ENCODE peak calls at places on chromosomes 12 and 14, in six cellular contexts. J is ELR; K is amygdala; L is caudate nucleus; C is stimulated activated CD4-positive, alpha-beta T cell treated with anti-CD3 and anti-CD28 coated beads, Interleukin-15, amount 100 ng/mL, for 24 hours; H is GM20000. N is an unnamed sample.

GRCh38 chr14:46063872-46064271 is 587.7 kb downstream of the RPL10L start:
- DNase-seq in J (no peak), K (no peak), L (no peak), C (no peak), H (no peak), N (no peak)

GRCh38 chr12:129961111-129961510 is 57.3 kb upstream of the TMEM132D start:
- DNase-seq in J (no peak), K (no peak), L (no peak), C (no peak), H (no peak), N (no peak)

GRCh38 chr14:61388173-61388975 is 67.0 kb downstream of the PRKCH start:
- DNase-seq in J (peak; percentile 5), K (no peak), L (no peak), C (peak; percentile 55), H (peak; percentile 59), N (peak; percentile 48)

GRCh38 chr12:53999596-54000104 is 311 bp upstream of the HOXC9 start:
- DNase-seq in J (peak; percentile 91), K (no peak), L (no peak), C (peak; percentile 57), H (no peak), N (peak; percentile 42)

GRCh38 chr12:46217686-46218508 is 50.9 kb downstream of the SLC38A1 start:
- DNase-seq in J (no peak), K (no peak), L (no peak), C (peak; percentile 64), H (peak; percentile 24), N (peak; percentile 60)

GRCh38 chr14:80587096-80587724 is 354.3 kb downstream of the CEP128 start:
- DNase-seq in J (peak; percentile 67), K (no peak), L (no peak), C (peak; percentile 3), H (peak; percentile 25), N (peak; percentile 7)

GRCh38 chr12:47088021-47088944 is 8.5 kb upstream of the AMIGO2 start:
- DNase-seq in J (peak; percentile 44), K (no peak), L (no peak), C (no peak), H (no peak), N (no peak)

GRCh38 chr12:23694920-23695319 is 254.6 kb downstream of the SOX5 start:
- DNase-seq in J (no peak), K (no peak), L (no peak), C (no peak), H (no peak), N (no peak)

GRCh38 chr14:80135305-80136088 is 75.8 kb downstream of the DIO2 start:
- DNase-seq in J (no peak), K (no peak), L (no peak), C (no peak), H (no peak), N (no peak)

GRCh38 chr12:113749433-113749815 is 216.7 kb downstream of the RBM19 start:
- DNase-seq in J (no peak), K (no peak), L (no peak), C (no peak), H (no peak), N (no peak)

GRCh38 chr14:77314043-77314442 is 6.6 kb downstream of the POMT2 start:
- DNase-seq in J (peak; percentile 96), K (no peak), L (no peak), C (no peak), H (no peak), N (no peak)

GRCh38 chr14:46902837-46903236 is 251.3 kb upstream of the RPL10L start:
- DNase-seq in J (no peak), K (no peak), L (no peak), C (no peak), H (no peak), N (no peak)

GRCh38 chr14:68523994-68524725 is 268.7 kb downstream of the ZFP36L1 start:
- DNase-seq in J (no peak), K (no peak), L (no peak), C (no peak), H (no peak), N (no peak)

N was measured in germinal center.